ENCODE peak calls at places on chromosomes 7 and 10, in four cellular contexts. One of them, this sample, is unnamed.

GRCh38 chr10:89837173-89838001 is 136.0 kb downstream of the KIF20B start:
- DNase-seq in H1: no peak
- DNase-seq in IMR-90: peak
- DNase-seq in H9: no peak
- DNase-seq in this sample: no peak

GRCh38 chr7:2945171-2945570 is 98.5 kb downstream of the CARD11 start:
- DNase-seq in H1: no peak
- DNase-seq in IMR-90: no peak
- DNase-seq in H9: peak
- DNase-seq in this sample: no peak

GRCh38 chr7:70384891-70385290 is 747.1 kb upstream of the GALNT17 start:
- DNase-seq in IMR-90: peak
- DNase-seq in H1: no peak
- DNase-seq in H9: no peak
- DNase-seq in this sample: no peak

GRCh38 chr7:93036807-93037206 is 81.0 kb downstream of the SAMD9 start:
- DNase-seq in H9: no peak
- DNase-seq in IMR-90: no peak
- DNase-seq in H1: no peak
- DNase-seq in this sample: no peak

GRCh38 chr7:121544726-121545125 is 148.6 kb upstream of the FAM3C start:
- DNase-seq in IMR-90: peak
- DNase-seq in H1: no peak
- DNase-seq in H9: no peak
- DNase-seq in this sample: no peak

GRCh38 chr10:51705774-51706173 is 6.4 kb upstream of the CSTF2T start:
- DNase-seq in H1: no peak
- DNase-seq in H9: no peak
- DNase-seq in IMR-90: no peak
- DNase-seq in this sample: no peak

GRCh38 chr7:105199372-105199771 is 185.4 kb downstream of the KMT2E start:
- DNase-seq in H9: no peak
- DNase-seq in H1: no peak
- DNase-seq in IMR-90: peak
- DNase-seq in this sample: no peak

GRCh38 chr7:77587276-77587675 is 50.2 kb downstream of the PTPN12 start:
- DNase-seq in IMR-90: no peak
- DNase-seq in H1: no peak
- DNase-seq in H9: no peak
- DNase-seq in this sample: no peak

GRCh38 chr10:89515031-89515841 is 20.2 kb downstream of the SLC16A12 start:
- DNase-seq in H1: no peak
- DNase-seq in IMR-90: peak
- DNase-seq in H9: no peak
- DNase-seq in this sample: peak

GRCh38 chr7:128909605-128910568 is 622 bp downstream of the KCP start:
- DNase-seq in H1: peak
- DNase-seq in IMR-90: peak
- DNase-seq in H9: peak
- DNase-seq in this sample: peak

GRCh38 chr7:91503934-91504575 is 239.8 kb downstream of the FZD1 start:
- DNase-seq in IMR-90: no peak
- DNase-seq in H9: no peak
- DNase-seq in H1: no peak
- DNase-seq in this sample: no peak

GRCh38 chr10:16436758-16437539 is at the start of gene PTER:
- DNase-seq in H9: peak
- DNase-seq in H1: peak
- DNase-seq in IMR-90: peak
- DNase-seq in this sample: peak

GRCh38 chr10:110137142-110137545 is 70.3 kb upstream of the MXI1 start:
- DNase-seq in H1: no peak
- DNase-seq in IMR-90: peak
- DNase-seq in H9: no peak
- DNase-seq in this sample: peak

GRCh38 chr7:106521541-106521940 is 139.4 kb downstream of the CCDC71L start:
- DNase-seq in H9: no peak
- DNase-seq in H1: no peak
- DNase-seq in IMR-90: no peak
- DNase-seq in this sample: no peak

GRCh38 chr7:75650062-75650461 is 88.7 kb downstream of the HIP1 start:
- DNase-seq in H1: peak
- DNase-seq in H9: peak
- DNase-seq in IMR-90: no peak
- DNase-seq in this sample: peak

GRCh38 chr10:52387744-52388143 is 73.7 kb downstream of the DKK1 start:
- DNase-seq in IMR-90: no peak
- DNase-seq in H1: no peak
- DNase-seq in H9: no peak
- DNase-seq in this sample: no peak

GRCh38 chr10:13936826-13937225 is 350.1 kb downstream of the PRPF18 start:
- DNase-seq in H1: no peak
- DNase-seq in IMR-90: no peak
- DNase-seq in H9: no peak
- DNase-seq in this sample: no peak

GRCh38 chr7:108805808-108806397 is 236.2 kb downstream of the DNAJB9 start:
- DNase-seq in H9: no peak
- DNase-seq in IMR-90: peak
- DNase-seq in H1: no peak
- DNase-seq in this sample: peak

GRCh38 chr7:133699390-133699789 is 427.8 kb upstream of the LRGUK start:
- DNase-seq in H1: no peak
- DNase-seq in IMR-90: no peak
- DNase-seq in H9: no peak
- DNase-seq in this sample: no peak

GRCh38 chr10:37754538-37755323 is 102.7 kb downstream of the ZNF248 start:
- DNase-seq in IMR-90: no peak
- DNase-seq in H1: peak
- DNase-seq in H9: no peak
- DNase-seq in this sample: peak

GRCh38 chr10:29736325-29737208 is 101.8 kb upstream of the SVIL start:
- DNase-seq in H9: peak
- DNase-seq in H1: peak
- DNase-seq in IMR-90: peak
- DNase-seq in this sample: peak

GRCh38 chr7:129283938-129284337 is 59.1 kb downstream of the AHCYL2 start:
- DNase-seq in H9: no peak
- DNase-seq in IMR-90: no peak
- DNase-seq in H1: no peak
- DNase-seq in this sample: no peak

GRCh38 chr7:94301024-94301588 is 93.6 kb upstream of the COL1A2 start:
- DNase-seq in H1: peak
- DNase-seq in H9: peak
- DNase-seq in IMR-90: peak
- DNase-seq in this sample: peak

GRCh38 chr7:148458263-148458662 is 132.3 kb upstream of the C7orf33 start:
- DNase-seq in H9: no peak
- DNase-seq in H1: no peak
- DNase-seq in IMR-90: no peak
- DNase-seq in this sample: peak

GRCh38 chr10:83332695-83333094 is 806.6 kb upstream of the GHITM start:
- DNase-seq in IMR-90: no peak
- DNase-seq in H9: no peak
- DNase-seq in H1: no peak
- DNase-seq in this sample: no peak

GRCh38 chr7:123788584-123788983 is 39.8 kb upstream of the WASL start:
- DNase-seq in H1: no peak
- DNase-seq in IMR-90: no peak
- DNase-seq in H9: no peak
- DNase-seq in this sample: no peak

GRCh38 chr7:74087791-74088453 is 4.3 kb downstream of the LIMK1 start:
- DNase-seq in H1: no peak
- DNase-seq in H9: no peak
- DNase-seq in IMR-90: no peak
- DNase-seq in this sample: no peak

GRCh38 chr10:17923728-17924127 is 28.0 kb upstream of the SLC39A12 start:
- DNase-seq in IMR-90: peak
- DNase-seq in H1: no peak
- DNase-seq in H9: no peak
- DNase-seq in this sample: no peak

GRCh38 chr7:99778880-99779279 is 5.1 kb downstream of the CYP3A4 start:
- DNase-seq in H1: no peak
- DNase-seq in IMR-90: no peak
- DNase-seq in H9: no peak
- DNase-seq in this sample: no peak

GRCh38 chr10:56351909-56352630 is 9.0 kb downstream of the ZWINT start:
- DNase-seq in H1: no peak
- DNase-seq in H9: peak
- DNase-seq in IMR-90: no peak
- DNase-seq in this sample: peak

GRCh38 chr7:26197153-26198115 is 3.1 kb downstream of the HNRNPA2B1 start:
- DNase-seq in H9: no peak
- DNase-seq in H1: no peak
- DNase-seq in IMR-90: no peak
- DNase-seq in this sample: no peak

GRCh38 chr7:101557978-101558741 is 70.9 kb downstream of the MYL10 start:
- DNase-seq in IMR-90: no peak
- DNase-seq in H1: no peak
- DNase-seq in H9: peak
- DNase-seq in this sample: no peak

GRCh38 chr7:95126053-95126709 is 198.2 kb downstream of the PON1 start:
- DNase-seq in H9: no peak
- DNase-seq in H1: no peak
- DNase-seq in IMR-90: no peak
- DNase-seq in this sample: no peak

GRCh38 chr7:138886501-138886917 is 88.5 kb upstream of the ATP6V0A4 start:
- DNase-seq in IMR-90: peak
- DNase-seq in H1: no peak
- DNase-seq in H9: no peak
- DNase-seq in this sample: no peak

GRCh38 chr7:106176414-106177294 is 64.5 kb upstream of the SYPL1 start:
- DNase-seq in H9: peak
- DNase-seq in IMR-90: peak
- DNase-seq in H1: peak
- DNase-seq in this sample: peak

DNA sequence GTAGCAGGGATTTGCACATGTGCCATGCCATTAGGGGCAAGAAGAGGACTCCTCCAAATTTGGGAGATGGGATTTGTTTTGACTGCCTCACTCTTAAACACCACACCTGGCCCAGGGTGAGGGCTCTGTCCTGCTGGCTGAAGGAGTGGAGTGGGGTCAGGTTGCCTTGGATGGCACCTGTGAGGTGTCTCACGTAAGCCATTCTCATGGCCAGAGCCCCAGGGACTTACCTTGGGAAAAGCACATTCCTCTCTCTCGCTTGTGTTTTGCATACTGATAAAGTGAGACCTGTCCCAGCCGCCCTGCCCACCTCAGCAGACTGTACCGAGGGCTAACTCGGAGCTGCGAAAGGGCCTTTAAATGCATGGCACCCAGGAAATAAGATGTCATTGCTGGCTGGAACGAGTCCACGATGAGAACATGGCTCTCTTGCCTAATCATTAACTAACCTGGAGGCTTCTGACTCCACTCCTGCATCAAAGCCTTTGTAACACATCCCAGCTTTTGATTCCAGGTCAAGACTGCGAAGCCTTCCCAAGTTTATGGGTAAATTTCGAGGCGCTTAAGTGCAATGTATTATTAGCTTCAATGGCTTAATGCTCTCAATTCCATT is 184.0 kb upstream of the RNF32 start:
- DNase-seq in H9: no peak
- DNase-seq in IMR-90: no peak
- DNase-seq in H1: no peak
- DNase-seq in this sample: peak
- H3K56ac ChIP-seq in H9: no peak
- H3K56ac ChIP-seq in IMR-90: no peak
- H3K56ac ChIP-seq in H1: no peak
- H3K56ac ChIP-seq in this sample: no peak

GRCh38 chr7:151351027-151351426 is 9.4 kb downstream of the NUB1 start:
- DNase-seq in H9: peak
- DNase-seq in H1: peak
- DNase-seq in IMR-90: no peak
- DNase-seq in this sample: peak

GRCh38 chr7:151349507-151349853 is 7.9 kb downstream of the NUB1 start:
- DNase-seq in H9: no peak
- DNase-seq in IMR-90: no peak
- DNase-seq in H1: no peak
- DNase-seq in this sample: no peak

GRCh38 chr7:151351967-151352366 is 10.4 kb downstream of the NUB1 start:
- DNase-seq in IMR-90: no peak
- DNase-seq in H1: no peak
- DNase-seq in H9: no peak
- DNase-seq in this sample: no peak

GRCh38 chr7:151348970-151349369 is 7.4 kb downstream of the NUB1 start:
- DNase-seq in H1: no peak
- DNase-seq in IMR-90: no peak
- DNase-seq in H9: no peak
- DNase-seq in this sample: no peak

GRCh38 chr7:151352512-151352911 is 10.9 kb downstream of the NUB1 start:
- DNase-seq in H1: no peak
- DNase-seq in IMR-90: no peak
- DNase-seq in H9: no peak
- DNase-seq in this sample: no peak
- H3K56ac ChIP-seq in H1: no peak
- H3K56ac ChIP-seq in IMR-90: no peak
- H3K56ac ChIP-seq in H9: no peak
- H3K56ac ChIP-seq in this sample: no peak

DNA sequence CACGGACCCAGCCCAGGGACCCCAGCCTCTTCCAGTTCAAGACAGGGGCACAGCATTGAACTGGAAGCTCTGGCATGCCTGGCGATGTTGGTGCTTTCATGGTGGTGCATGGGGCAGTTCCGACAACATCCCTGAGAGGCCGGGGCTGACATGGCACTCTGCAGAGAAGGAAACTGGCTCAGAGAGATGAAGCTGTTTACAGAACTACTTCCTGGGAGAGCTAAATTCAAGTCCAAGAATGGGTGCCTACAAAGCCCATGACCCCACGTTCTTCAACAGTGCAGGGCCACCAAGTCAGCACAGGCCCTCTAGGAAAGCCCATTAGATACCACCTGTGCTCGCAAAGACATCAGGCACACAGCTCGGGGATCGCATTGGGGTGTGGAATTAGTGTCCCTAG is 470.9 kb upstream of the MGMT start:
- DNase-seq in IMR-90: no peak
- DNase-seq in H1: no peak
- DNase-seq in H9: no peak
- DNase-seq in this sample: no peak
- H3K56ac ChIP-seq in IMR-90: no peak
- H3K56ac ChIP-seq in H1: no peak
- H3K56ac ChIP-seq in H9: no peak
- H3K56ac ChIP-seq in this sample: no peak

GRCh38 chr10:116211682-116212081 is 61.3 kb downstream of the GFRA1 start:
- DNase-seq in IMR-90: peak
- DNase-seq in H1: no peak
- DNase-seq in H9: no peak
- DNase-seq in this sample: no peak

GRCh38 chr10:116207180-116207579 is 65.8 kb downstream of the GFRA1 start:
- DNase-seq in H1: no peak
- DNase-seq in H9: no peak
- DNase-seq in IMR-90: no peak
- DNase-seq in this sample: no peak

GRCh38 chr10:116208999-116209398 is 64.0 kb downstream of the GFRA1 start:
- DNase-seq in H1: no peak
- DNase-seq in H9: no peak
- DNase-seq in IMR-90: no peak
- DNase-seq in this sample: no peak

GRCh38 chr10:116210588-116211346 is 62.2 kb downstream of the GFRA1 start:
- DNase-seq in H1: no peak
- DNase-seq in H9: no peak
- DNase-seq in IMR-90: peak
- DNase-seq in this sample: no peak

GRCh38 chr10:116207690-116208089 is 65.3 kb downstream of the GFRA1 start:
- DNase-seq in H9: no peak
- DNase-seq in H1: no peak
- DNase-seq in IMR-90: no peak
- DNase-seq in this sample: no peak
- H3K56ac ChIP-seq in H9: no peak
- H3K56ac ChIP-seq in H1: no peak
- H3K56ac ChIP-seq in IMR-90: no peak
- H3K56ac ChIP-seq in this sample: no peak

This sample was measured in mesendoderm.